ENCODE peak calls at places on chromosome 1, in four cellular contexts. R is fibroblast of lung, B is adrenal gland, K is heart right ventricle. U is an unnamed sample.

GRCh38 chr1:56436912-56437403 is 142.4 kb downstream of the PLPP3 start:
- DNase-seq in R (no peak), B (no peak), K (no peak), U (no peak)

GRCh38 chr1:37513795-37514349 is 694 bp downstream of the MEAF6 start:
- DNase-seq in R (no peak), B (peak; percentile 29), K (no peak), U (peak; percentile 7)

GRCh38 chr1:40582121-40582520 is 50.7 kb downstream of the ZNF684 start:
- DNase-seq in R (no peak), B (no peak), K (no peak), U (no peak)

GRCh38 chr1:173314656-173315055 is 107.5 kb upstream of the TNFSF4 start:
- DNase-seq in R (no peak), B (no peak), K (no peak), U (no peak)

GRCh38 chr1:110223127-110223526 is 13.0 kb downstream of the KCNC4 start:
- DNase-seq in R (no peak), B (no peak), K (no peak), U (no peak)

GRCh38 chr1:162110910-162111309 is 41.4 kb downstream of the NOS1AP start:
- DNase-seq in R (no peak), B (no peak), K (no peak), U (no peak)

GRCh38 chr1:3093928-3094626 is 25.1 kb downstream of the PRDM16 start:
- DNase-seq in R (no peak), B (no peak), K (no peak), U (no peak)

GRCh38 chr1:80468356-80468755 is 1332.4 kb upstream of the ADGRL2 start:
- DNase-seq in R (no peak), B (no peak), K (no peak), U (no peak)

GRCh38 chr1:116033322-116033721 is 57.0 kb downstream of the SLC22A15 start:
- DNase-seq in R (no peak), B (no peak), K (no peak), U (no peak)

GRCh38 chr1:228178737-228179720 is 13.4 kb downstream of the IBA57 start:
- DNase-seq in R (no peak), B (no peak), K (no peak), U (peak; percentile 86)

GRCh38 chr1:227898502-227899140 is 49.1 kb downstream of the WNT9A start:
- DNase-seq in R (no peak), B (peak; percentile 10), K (peak; percentile 2), U (peak; percentile 3)

GRCh38 chr1:24724345-24725208 is 20.7 kb upstream of the CLIC4 start:
- DNase-seq in R (peak; percentile 76), B (peak; percentile 38), K (peak; percentile 41), U (no peak)

GRCh38 chr1:237562247-237562823 is 328.4 kb downstream of the ZP4 start:
- DNase-seq in R (peak; percentile 79), B (no peak), K (no peak), U (peak; percentile 21)

GRCh38 chr1:59139396-59139795 is 157.5 kb upstream of the FGGY start:
- DNase-seq in R (no peak), B (peak; percentile 52), K (peak; percentile 47), U (peak; percentile 4)

GRCh38 chr1:184170719-184171118 is 119.2 kb downstream of the TSEN15 start:
- DNase-seq in R (no peak), B (no peak), K (no peak), U (no peak)

GRCh38 chr1:153922076-153922837 is 515 bp downstream of the GATAD2B start:
- DNase-seq in R (no peak), B (peak; percentile 60), K (peak; percentile 48), U (peak; percentile 87)

GRCh38 chr1:194280463-194280862 is 1094.0 kb upstream of the B3GALT2 start:
- DNase-seq in R (no peak), B (no peak), K (no peak), U (no peak)

GRCh38 chr1:150551784-150552691 is 2.8 kb downstream of the ADAMTSL4 start:
- DNase-seq in R (peak; percentile 98), B (peak; percentile 90), K (peak; percentile 82), U (peak; percentile 61)

GRCh38 chr1:240312872-240313271 is 221.2 kb downstream of the FMN2 start:
- DNase-seq in R (peak; percentile 86), B (no peak), K (no peak), U (no peak)

GRCh38 chr1:151968791-151969399 is 24.8 kb downstream of the S100A10 start:
- DNase-seq in R (no peak), B (no peak), K (no peak), U (no peak)
- H3K4me1 ChIP-seq in R (peaks cover 9% of the 10 kb centered on the region), B (no peaks in the 10 kb centered on the region), K (peaks cover 20% of the 10 kb centered on the region), U (no peaks in the 10 kb centered on the region)

GRCh38 chr1:63843884-63844283 is 70.1 kb downstream of the ROR1 start:
- DNase-seq in R (no peak), B (no peak), K (no peak), U (no peak)

GRCh38 chr1:63847308-63847910 is 73.6 kb downstream of the ROR1 start:
- DNase-seq in R (no peak), B (no peak), K (no peak), U (peak; percentile 20)

GRCh38 chr1:63843010-63843409 is 69.2 kb downstream of the ROR1 start:
- DNase-seq in R (no peak), B (no peak), K (no peak), U (peak; percentile 18)

GRCh38 chr1:63848764-63849548 is 75.1 kb downstream of the ROR1 start:
- DNase-seq in R (no peak), B (no peak), K (no peak), U (no peak)

GRCh38 chr1:63845346-63845745 is 71.5 kb downstream of the ROR1 start:
- DNase-seq in R (no peak), B (no peak), K (no peak), U (no peak)
- H3K4me1 ChIP-seq in R (no peaks in the 10 kb centered on the region), B (no peaks in the 10 kb centered on the region), K (peaks cover 30% of the 10 kb centered on the region), U (no peaks in the 10 kb centered on the region)

DNA sequence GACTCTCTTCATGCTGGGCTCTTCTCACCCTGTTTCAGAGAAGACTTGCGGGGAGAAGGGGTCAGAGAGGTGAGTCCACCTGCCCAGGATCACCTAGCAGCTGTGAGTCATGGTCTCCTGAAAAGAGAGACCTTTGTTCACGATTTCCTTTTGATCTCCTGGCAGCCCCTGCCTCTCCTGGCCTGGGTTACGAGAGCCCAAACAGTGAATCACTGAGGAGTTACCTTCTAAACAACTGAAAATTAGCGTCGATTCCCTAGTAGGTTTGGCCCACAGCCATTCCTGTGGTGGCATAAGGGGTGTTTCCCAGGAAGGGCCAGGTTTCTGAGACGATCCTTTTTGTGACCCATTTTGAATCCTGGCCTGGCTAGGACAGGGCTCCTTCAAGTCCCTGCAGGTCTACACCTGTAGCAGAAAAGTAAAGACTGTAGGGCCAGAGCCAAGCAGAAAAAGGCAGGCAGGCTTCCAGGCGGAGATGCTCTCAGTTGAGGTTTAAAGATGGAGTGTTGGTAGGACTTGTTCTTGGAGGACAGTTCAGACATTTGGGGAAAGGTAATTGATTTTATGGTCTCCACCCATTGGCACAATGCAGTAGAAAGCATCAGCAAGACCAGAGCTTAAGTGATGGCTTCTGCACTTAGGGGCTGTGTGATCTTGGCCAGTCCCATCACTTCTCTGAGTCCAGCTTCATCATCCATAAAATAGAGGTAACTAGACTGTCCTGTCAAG is 2.1 kb upstream of the PLA2G2E start:
- DNase-seq in R (no peak), B (no peak), K (no peak), U (no peak)
- H3K4me1 ChIP-seq in R (no peaks in the 10 kb centered on the region), B (no peaks in the 10 kb centered on the region), K (no peaks in the 10 kb centered on the region), U (no peaks in the 10 kb centered on the region)

GRCh38 chr1:159927211-159927886 is 2.0 kb upstream of the TAGLN2 start:
- DNase-seq in R (no peak), B (no peak), K (no peak), U (no peak)
- H3K4me1 ChIP-seq in R (peaks cover 6% of the 10 kb centered on the region), B (peaks cover 4% of the 10 kb centered on the region), K (peaks cover 19% of the 10 kb centered on the region), U (peaks cover 7% of the 10 kb centered on the region)

GRCh38 chr1:30986755-30987154 is 78.2 kb upstream of the SDC3 start:
- DNase-seq in R (no peak), B (no peak), K (no peak), U (no peak)
- H3K4me1 ChIP-seq in R (peaks cover 9% of the 10 kb centered on the region), B (peaks cover 55% of the 10 kb centered on the region), K (peaks cover 65% of the 10 kb centered on the region), U (no peaks in the 10 kb centered on the region)

GRCh38 chr1:160429125-160429551 is 28.8 kb downstream of the VANGL2 start:
- DNase-seq in R (no peak), B (no peak), K (no peak), U (no peak)

GRCh38 chr1:160432371-160432786 is 32.0 kb downstream of the VANGL2 start:
- DNase-seq in R (no peak), B (no peak), K (no peak), U (no peak)

GRCh38 chr1:160428655-160429054 is 28.3 kb downstream of the VANGL2 start:
- DNase-seq in R (peak; percentile 55), B (peak; percentile 61), K (peak; percentile 50), U (peak; percentile 39)

GRCh38 chr1:160429702-160430535 is 29.6 kb downstream of the VANGL2 start:
- DNase-seq in R (no peak), B (no peak), K (no peak), U (no peak)

DNA sequence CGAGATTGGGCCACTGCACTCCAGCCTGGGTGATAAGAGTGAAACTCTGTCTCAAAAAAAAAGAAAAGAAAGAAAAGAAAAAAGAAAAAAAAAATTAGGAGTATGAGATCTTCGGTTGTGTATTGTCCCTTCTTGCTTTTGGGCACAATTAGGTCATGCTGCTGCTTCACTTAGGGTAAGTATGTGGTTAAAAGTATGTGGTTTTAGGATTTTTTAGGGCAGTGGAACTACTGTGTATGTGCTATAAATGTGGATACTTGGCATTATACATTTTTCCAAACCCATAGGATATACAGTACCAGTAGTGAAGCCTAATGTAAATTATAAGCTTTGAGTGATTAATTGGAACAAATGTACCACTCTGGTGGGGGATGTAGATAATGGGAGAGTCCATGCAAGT is 31.2 kb downstream of the VANGL2 start:
- DNase-seq in R (no peak), B (no peak), K (no peak), U (no peak)
- H3K4me1 ChIP-seq in R (no peaks in the 10 kb centered on the region), B (no peaks in the 10 kb centered on the region), K (peaks cover 14% of the 10 kb centered on the region), U (no peaks in the 10 kb centered on the region)

GRCh38 chr1:234170622-234171021 is 202.6 kb upstream of the COA6 start:
- DNase-seq in R (no peak), B (no peak), K (no peak), U (no peak)
- H3K4me1 ChIP-seq in R (no peaks in the 10 kb centered on the region), B (no peaks in the 10 kb centered on the region), K (no peaks in the 10 kb centered on the region), U (no peaks in the 10 kb centered on the region)

GRCh38 chr1:55304306-55304705 is 89.1 kb upstream of the USP24 start:
- DNase-seq in R (no peak), B (no peak), K (peak; percentile 30), U (peak; percentile 5)
- H3K4me1 ChIP-seq in R (peaks cover 10% of the 10 kb centered on the region), B (no peaks in the 10 kb centered on the region), K (peaks cover 36% of the 10 kb centered on the region), U (no peaks in the 10 kb centered on the region)